ENCODE peak calls at places on chromosomes 5 and 9, in six cellular contexts. One of them, this sample, is unnamed.

GRCh38 chr5:156431956-156432829 is 105.2 kb downstream of the SGCD start:
- DNase-seq in aorta: no peak
- DNase-seq in anterior cingulate cortex: no peak
- DNase-seq in fibroblast of pulmonary artery: no peak
- DNase-seq in fibroblast of mammary gland: no peak
- DNase-seq in T-helper 17 cell: no peak
- DNase-seq in this sample: no peak

GRCh38 chr9:77177894-77178794 is 810 bp downstream of the VPS13A start:
- DNase-seq in fibroblast of pulmonary artery: peak
- DNase-seq in T-helper 17 cell: peak
- DNase-seq in aorta: peak
- DNase-seq in anterior cingulate cortex: peak
- DNase-seq in fibroblast of mammary gland: peak
- DNase-seq in this sample: no peak

GRCh38 chr9:129669141-129669718 is 3.8 kb downstream of the PRRX2 start:
- DNase-seq in T-helper 17 cell: no peak
- DNase-seq in fibroblast of mammary gland: peak
- DNase-seq in anterior cingulate cortex: no peak
- DNase-seq in fibroblast of pulmonary artery: no peak
- DNase-seq in aorta: no peak
- DNase-seq in this sample: no peak

GRCh38 chr5:171580506-171581265 is 161.2 kb downstream of the FGF18 start:
- DNase-seq in fibroblast of mammary gland: peak
- DNase-seq in fibroblast of pulmonary artery: peak
- DNase-seq in aorta: no peak
- DNase-seq in T-helper 17 cell: no peak
- DNase-seq in anterior cingulate cortex: no peak
- DNase-seq in this sample: no peak

GRCh38 chr5:139859013-139859412 is 63.4 kb downstream of the PSD2 start:
- DNase-seq in fibroblast of mammary gland: no peak
- DNase-seq in aorta: no peak
- DNase-seq in T-helper 17 cell: no peak
- DNase-seq in fibroblast of pulmonary artery: no peak
- DNase-seq in anterior cingulate cortex: no peak
- DNase-seq in this sample: no peak

GRCh38 chr9:33638516-33638915 is 114.5 kb downstream of the ANKRD18B start:
- DNase-seq in aorta: no peak
- DNase-seq in fibroblast of mammary gland: no peak
- DNase-seq in T-helper 17 cell: no peak
- DNase-seq in fibroblast of pulmonary artery: no peak
- DNase-seq in anterior cingulate cortex: no peak
- DNase-seq in this sample: no peak

GRCh38 chr5:17928571-17928970 is 294.3 kb downstream of the TAF11L14 start:
- DNase-seq in anterior cingulate cortex: no peak
- DNase-seq in T-helper 17 cell: no peak
- DNase-seq in aorta: peak
- DNase-seq in fibroblast of mammary gland: peak
- DNase-seq in fibroblast of pulmonary artery: no peak
- DNase-seq in this sample: no peak

GRCh38 chr5:140239939-140240700 is 62.8 kb downstream of the PFDN1 start:
- DNase-seq in aorta: peak
- DNase-seq in anterior cingulate cortex: peak
- DNase-seq in fibroblast of pulmonary artery: peak
- DNase-seq in fibroblast of mammary gland: peak
- DNase-seq in T-helper 17 cell: no peak
- DNase-seq in this sample: peak

This sample was measured in hippocampal formation.